ENCODE peak calls at places on chromosomes 3 and 15, in four cellular contexts. J, Y, V and S are unnamed samples.

GRCh38 chr3:152650177-152650576 is 184.8 kb upstream of the P2RY1 start:
- DNase-seq in J (no peak), V (no peak), Y (no peak), S (peak)

GRCh38 chr15:28955686-28956421 is 70.1 kb downstream of the APBA2 start:
- DNase-seq in V (no peak), Y (no peak), J (peak), S (peak)

GRCh38 chr15:49752517-49752916 is 131.7 kb downstream of the DTWD1 start:
- DNase-seq in V (no peak), Y (no peak), J (no peak), S (no peak)

GRCh38 chr3:31004025-31004678 is 109.7 kb upstream of the GADL1 start:
- DNase-seq in V (no peak), J (peak), Y (no peak), S (peak)

GRCh38 chr3:27114684-27115083 is 254.5 kb downstream of the NEK10 start:
- DNase-seq in J (peak), Y (no peak), V (no peak), S (peak)

GRCh38 chr15:74584779-74585178 is 30.9 kb upstream of the CLK3 start:
- DNase-seq in Y (no peak), V (no peak), J (no peak), S (no peak)

GRCh38 chr3:30684361-30684760 is 78.0 kb downstream of the TGFBR2 start:
- DNase-seq in Y (no peak), J (no peak), V (no peak), S (no peak)

GRCh38 chr15:42608110-42608531 is 32.7 kb downstream of the STARD9 start:
- DNase-seq in J (peak), V (no peak), Y (no peak), S (no peak)

GRCh38 chr3:25325229-25325628 is 102.8 kb upstream of the RARB start:
- DNase-seq in V (no peak), Y (no peak), J (no peak), S (no peak)

GRCh38 chr15:88431441-88431840 is 35.7 kb downstream of the MRPL46 start:
- DNase-seq in J (no peak), Y (peak), V (no peak), S (no peak)

GRCh38 chr3:113058188-113058587 is 67.4 kb downstream of the GTPBP8 start:
- DNase-seq in Y (no peak), V (no peak), J (no peak), S (no peak)

GRCh38 chr3:191721983-191722382 is 261.0 kb downstream of the PYDC2 start:
- DNase-seq in V (no peak), Y (no peak), J (no peak), S (peak)
- TF ChIP-seq CTCF in V (no peak), Y (no peak), J (no peak), S (no peak)

GRCh38 chr15:56366211-56366610 is 985 bp downstream of the TEX9 start:
- DNase-seq in Y (peak), J (no peak), V (no peak), S (no peak)
- H3K4me3 ChIP-seq in Y (peak), J (no peak), V (peak), S (peak)

GRCh38 chr3:12135029-12135634 is 23.6 kb downstream of the TIMP4 start:
- DNase-seq in V (peak), Y (peak), J (peak), S (peak)

GRCh38 chr3:12139111-12139511 is 19.6 kb downstream of the TIMP4 start:
- DNase-seq in Y (peak), J (peak), V (no peak), S (peak)

GRCh38 chr3:12136371-12136770 is 22.3 kb downstream of the TIMP4 start:
- DNase-seq in Y (no peak), J (no peak), V (no peak), S (no peak)

GRCh38 chr3:12141350-12141749 is 17.4 kb downstream of the TIMP4 start:
- DNase-seq in Y (no peak), V (no peak), J (no peak), S (no peak)

DNA sequence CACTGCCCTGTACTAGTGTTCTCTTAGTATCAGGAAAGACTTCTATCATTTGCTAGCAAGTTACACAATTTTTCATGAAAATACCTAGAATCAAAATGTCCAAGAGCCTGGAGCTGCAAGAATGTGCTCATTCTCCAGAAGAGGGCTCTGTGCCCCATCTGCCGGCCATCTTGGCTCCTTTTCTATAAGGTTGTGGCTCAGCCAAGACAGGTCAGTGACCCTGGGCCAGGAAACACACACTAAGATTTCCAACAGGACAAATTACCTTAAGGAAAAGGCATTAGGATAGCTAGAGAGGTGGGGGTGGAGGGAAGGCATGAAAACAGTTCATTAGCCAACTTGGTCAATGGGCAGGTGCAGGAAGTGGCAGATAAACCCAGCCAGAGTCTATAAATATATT is 20.7 kb downstream of the TIMP4 start:
- DNase-seq in Y (peak), V (peak), J (peak), S (peak)
- TF ChIP-seq CTCF in Y (peak), V (peak), J (peak), S (peak)

DNA sequence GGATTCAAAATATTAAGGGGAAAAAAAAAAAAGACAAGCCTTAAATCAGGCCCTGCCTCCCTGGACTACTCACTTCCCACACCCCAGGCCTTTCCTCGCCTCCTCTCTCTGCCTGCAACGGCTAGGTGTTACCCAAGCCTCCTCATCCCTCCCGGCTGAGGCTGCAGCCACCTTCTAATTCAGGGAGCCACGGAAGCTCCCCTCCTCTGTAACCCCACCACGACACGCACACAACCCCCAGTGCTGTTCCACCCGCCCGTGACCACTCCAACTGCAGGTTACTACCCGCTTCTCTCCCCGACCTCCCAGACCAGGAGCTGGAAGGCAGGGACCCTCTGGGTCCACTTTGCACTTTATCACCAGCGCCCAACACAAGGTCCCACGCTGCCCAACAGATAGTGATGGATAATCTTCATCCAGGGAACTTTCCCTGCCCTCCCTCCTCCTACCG is 931 bp downstream of the KIF7 start:
- DNase-seq in J (peak), V (no peak), Y (no peak), S (no peak)
- H3K4me3 ChIP-seq in J (peak), V (peak), Y (peak), S (peak)